ENCODE peak calls at places on chromosome 6, in eight cellular contexts. E, W, G, D, V, X, R and C are unnamed samples.

GRCh38 chr6:22250486-22250885 is 46.4 kb downstream of the PRL start:
- DNase-seq in E (no peak), W (no peak), G (peak), D (peak), V (no peak), X (no peak), R (no peak), C (no peak)

GRCh38 chr6:39493174-39493573 is 170.7 kb upstream of the KCNK16 start:
- DNase-seq in E (peak), W (no peak), G (no peak), D (no peak), V (peak), X (no peak), R (no peak), C (no peak)

GRCh38 chr6:16273266-16273665 is 34.9 kb downstream of the GMPR start:
- DNase-seq in E (no peak), W (no peak), G (no peak), D (no peak), V (peak), X (no peak), R (peak), C (no peak)

GRCh38 chr6:42199106-42199981 is 4.6 kb upstream of the GUCA1B start:
- DNase-seq in E (peak), W (no peak), G (no peak), D (no peak), V (peak), X (no peak), R (no peak), C (no peak)

GRCh38 chr6:144953552-144954240 is 668.6 kb downstream of the UTRN start:
- DNase-seq in E (peak), W (no peak), G (no peak), D (no peak), V (peak), X (no peak), R (peak), C (no peak)

GRCh38 chr6:157036245-157036681 is 259.1 kb downstream of the ARID1B start:
- DNase-seq in E (peak), W (no peak), G (no peak), D (no peak), V (peak), X (peak), R (peak), C (no peak)

GRCh38 chr6:81769834-81770233 is 17.4 kb upstream of the TENT5A start:
- DNase-seq in E (peak), W (no peak), G (no peak), D (no peak), V (peak), X (no peak), R (peak), C (peak)

GRCh38 chr6:160277546-160277945 is 18.9 kb upstream of the SLC22A2 start:
- DNase-seq in E (no peak), W (no peak), G (no peak), D (no peak), V (no peak), X (no peak), R (no peak), C (no peak)

GRCh38 chr6:119280586-119281163 is 68.9 kb downstream of the MAN1A1 start:
- DNase-seq in E (peak), W (no peak), G (no peak), D (no peak), V (peak), X (no peak), R (no peak), C (no peak)

GRCh38 chr6:43436577-43437282 is 9.4 kb downstream of the ABCC10 start:
- DNase-seq in E (peak), W (no peak), G (no peak), D (no peak), V (peak), X (peak), R (peak), C (no peak)

GRCh38 chr6:163955131-163955530 is 540.6 kb downstream of the QKI start:
- DNase-seq in E (no peak), W (no peak), G (no peak), D (no peak), V (peak), X (no peak), R (peak), C (no peak)

GRCh38 chr6:32883789-32884188 is 29.8 kb downstream of the PSMB9 start:
- DNase-seq in E (peak), W (peak), G (no peak), D (no peak), V (peak), X (no peak), R (peak), C (no peak)

GRCh38 chr6:106309766-106310373 is 15.7 kb downstream of the ATG5 start:
- DNase-seq in E (peak), W (no peak), G (no peak), D (no peak), V (peak), X (no peak), R (peak), C (no peak)

GRCh38 chr6:133806358-133806757 is 82.6 kb upstream of the TCF21 start:
- DNase-seq in E (no peak), W (no peak), G (no peak), D (no peak), V (peak), X (no peak), R (no peak), C (no peak)

GRCh38 chr6:33779305-33779704 is 9.6 kb downstream of the LEMD2 start:
- DNase-seq in E (no peak), W (no peak), G (peak), D (no peak), V (no peak), X (no peak), R (no peak), C (no peak)

GRCh38 chr6:161011509-161012480 is 20.2 kb downstream of the MAP3K4 start:
- DNase-seq in E (no peak), W (no peak), G (peak), D (peak), V (peak), X (no peak), R (peak), C (no peak)

GRCh38 chr6:157020398-157021266 is 243.5 kb downstream of the ARID1B start:
- DNase-seq in E (peak), W (peak), G (peak), D (peak), V (peak), X (peak), R (peak), C (peak)

GRCh38 chr6:117605169-117605826 is 3.0 kb upstream of the GOPC start:
- DNase-seq in E (peak), W (peak), G (peak), D (no peak), V (peak), X (peak), R (peak), C (peak)

GRCh38 chr6:11700118-11700718 is 78.4 kb downstream of the ADTRP start:
- DNase-seq in E (peak), W (peak), G (no peak), D (no peak), V (peak), X (no peak), R (peak), C (no peak)
- TF ChIP-seq CTCF in E (peak), W (peak), G (peak), D (no peak), V (peak), X (peak), R (peak), C (peak)

GRCh38 chr6:107320126-107320525 is 139.2 kb downstream of the PDSS2 start:
- DNase-seq in E (no peak), W (no peak), G (no peak), D (no peak), V (peak), X (no peak), R (no peak), C (no peak)

GRCh38 chr6:107315116-107315515 is 144.2 kb downstream of the PDSS2 start:
- DNase-seq in E (no peak), W (no peak), G (no peak), D (no peak), V (no peak), X (no peak), R (no peak), C (no peak)

GRCh38 chr6:107321793-107322192 is 137.6 kb downstream of the PDSS2 start:
- DNase-seq in E (no peak), W (no peak), G (no peak), D (no peak), V (peak), X (no peak), R (no peak), C (no peak)

GRCh38 chr6:107314644-107315043 is 144.7 kb downstream of the PDSS2 start:
- DNase-seq in E (no peak), W (no peak), G (no peak), D (no peak), V (no peak), X (no peak), R (no peak), C (no peak)

GRCh38 chr6:107318100-107318736 is 141.1 kb downstream of the PDSS2 start:
- DNase-seq in E (peak), W (peak), G (peak), D (peak), V (peak), X (peak), R (peak), C (peak)
- TF ChIP-seq CTCF in E (peak), W (peak), G (peak), D (no peak), V (peak), X (peak), R (peak), C (peak)

DNA sequence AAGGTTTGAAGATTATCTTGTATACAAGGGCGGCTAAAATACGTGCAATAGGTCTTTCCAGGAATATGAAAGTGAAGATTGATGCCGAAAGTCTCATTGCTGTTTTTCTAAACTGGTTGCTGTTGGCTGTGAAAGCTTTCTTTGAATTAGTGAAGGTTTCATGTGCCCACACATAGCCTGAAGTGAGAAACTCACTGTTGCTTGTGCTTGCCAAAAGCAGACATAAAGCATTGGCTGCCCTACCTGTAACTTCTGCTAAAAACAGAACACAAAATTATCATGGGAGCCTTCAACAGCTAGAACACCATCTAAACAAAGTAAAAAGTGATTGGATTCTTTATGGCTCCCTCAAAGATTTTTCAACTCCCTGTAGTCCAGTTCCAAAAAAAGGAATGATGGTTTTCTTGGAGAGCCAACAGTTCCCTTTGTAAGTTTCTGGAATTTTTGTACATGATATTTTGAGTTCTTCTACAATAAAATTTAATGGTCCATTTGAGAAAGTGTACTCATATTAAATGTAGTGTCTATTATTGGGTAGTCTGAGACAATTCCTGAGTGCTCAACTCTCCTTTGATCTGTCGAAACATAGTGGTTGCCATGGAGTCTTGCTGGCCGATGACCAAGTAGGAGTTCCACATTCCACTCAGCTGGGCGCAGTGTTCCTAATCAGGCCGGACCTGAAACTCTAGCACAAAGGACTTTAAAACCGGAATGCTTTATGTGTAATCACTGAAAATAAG is 68.5 kb downstream of the PLEKHG1 start:
- DNase-seq in E (peak), W (no peak), G (no peak), D (no peak), V (peak), X (peak), R (peak), C (peak)
- TF ChIP-seq CTCF in E (peak), W (no peak), G (peak), D (no peak), V (peak), X (no peak), R (peak), C (no peak)

GRCh38 chr6:23414204-23414501 is 711.9 kb upstream of the NRSN1 start:
- DNase-seq in E (peak), W (no peak), G (no peak), D (no peak), V (peak), X (no peak), R (peak), C (no peak)
- TF ChIP-seq CTCF in E (peak), W (peak), G (peak), D (no peak), V (peak), X (no peak), R (peak), C (peak)